ENCODE peak calls at places on chromosome 3, in nine cellular contexts. One of them, this sample, is unnamed.

GRCh38 chr3:107217161-107217560 is 160.1 kb upstream of the CCDC54 start:
- DNase-seq in endothelial cell: no peak
- DNase-seq in HepG2: no peak
- DNase-seq in AG10803: peak; percentile 85
- DNase-seq in progenitor cell of endocrine pancreas: no peak
- DNase-seq in astrocyte of the cerebellum: peak; percentile 94
- DNase-seq in Calu3: peak; percentile 45
- DNase-seq in psoas muscle: no peak
- DNase-seq in IMR-90: peak; percentile 87
- DNase-seq in this sample: no peak

GRCh38 chr3:72601049-72601448 is 247.2 kb downstream of the SHQ1 start:
- DNase-seq in psoas muscle: no peak
- DNase-seq in astrocyte of the cerebellum: no peak
- DNase-seq in AG10803: no peak
- DNase-seq in HepG2: no peak
- DNase-seq in Calu3: no peak
- DNase-seq in IMR-90: no peak
- DNase-seq in endothelial cell: no peak
- DNase-seq in progenitor cell of endocrine pancreas: no peak
- DNase-seq in this sample: no peak

GRCh38 chr3:129577356-129577755 is 29.1 kb downstream of the PLXND1 start:
- DNase-seq in psoas muscle: peak; percentile 82
- DNase-seq in HepG2: no peak
- DNase-seq in endothelial cell: no peak
- DNase-seq in AG10803: peak; percentile 49
- DNase-seq in astrocyte of the cerebellum: no peak
- DNase-seq in progenitor cell of endocrine pancreas: no peak
- DNase-seq in IMR-90: no peak
- DNase-seq in Calu3: no peak
- DNase-seq in this sample: no peak

GRCh38 chr3:184486614-184487013 is 75.0 kb upstream of the EPHB3 start:
- DNase-seq in progenitor cell of endocrine pancreas: no peak
- DNase-seq in psoas muscle: no peak
- DNase-seq in IMR-90: no peak
- DNase-seq in endothelial cell: no peak
- DNase-seq in AG10803: peak; percentile 79
- DNase-seq in Calu3: no peak
- DNase-seq in astrocyte of the cerebellum: no peak
- DNase-seq in HepG2: no peak
- DNase-seq in this sample: no peak

GRCh38 chr3:184351511-184352148 is 9.8 kb downstream of the CLCN2 start:
- DNase-seq in progenitor cell of endocrine pancreas: no peak
- DNase-seq in psoas muscle: peak; percentile 19
- DNase-seq in HepG2: no peak
- DNase-seq in endothelial cell: no peak
- DNase-seq in astrocyte of the cerebellum: no peak
- DNase-seq in IMR-90: no peak
- DNase-seq in AG10803: no peak
- DNase-seq in Calu3: no peak
- DNase-seq in this sample: no peak

GRCh38 chr3:125261031-125261430 is 48.5 kb upstream of the SLC12A8 start:
- DNase-seq in psoas muscle: no peak
- DNase-seq in endothelial cell: no peak
- DNase-seq in HepG2: no peak
- DNase-seq in Calu3: no peak
- DNase-seq in progenitor cell of endocrine pancreas: no peak
- DNase-seq in AG10803: no peak
- DNase-seq in IMR-90: no peak
- DNase-seq in astrocyte of the cerebellum: no peak
- DNase-seq in this sample: no peak

GRCh38 chr3:55615694-55616310 is 128.7 kb upstream of the WNT5A start:
- DNase-seq in astrocyte of the cerebellum: no peak
- DNase-seq in endothelial cell: peak; percentile 17
- DNase-seq in progenitor cell of endocrine pancreas: no peak
- DNase-seq in HepG2: no peak
- DNase-seq in AG10803: peak; percentile 38
- DNase-seq in Calu3: no peak
- DNase-seq in IMR-90: no peak
- DNase-seq in psoas muscle: no peak
- DNase-seq in this sample: no peak

GRCh38 chr3:13484861-13485590 is 4.9 kb downstream of the HDAC11 start:
- DNase-seq in IMR-90: peak; percentile 33
- DNase-seq in endothelial cell: no peak
- DNase-seq in astrocyte of the cerebellum: no peak
- DNase-seq in progenitor cell of endocrine pancreas: no peak
- DNase-seq in Calu3: peak; percentile 91
- DNase-seq in AG10803: peak; percentile 50
- DNase-seq in HepG2: peak; percentile 80
- DNase-seq in psoas muscle: peak; percentile 94
- DNase-seq in this sample: no peak

GRCh38 chr3:58537412-58538301 is 667 bp upstream of the ACOX2 start:
- DNase-seq in HepG2: peak; percentile 38
- DNase-seq in Calu3: no peak
- DNase-seq in AG10803: no peak
- DNase-seq in astrocyte of the cerebellum: no peak
- DNase-seq in IMR-90: no peak
- DNase-seq in progenitor cell of endocrine pancreas: no peak
- DNase-seq in endothelial cell: no peak
- DNase-seq in psoas muscle: no peak
- DNase-seq in this sample: no peak

GRCh38 chr3:98108162-98108561 is 21.2 kb downstream of the OR5AC2 start:
- DNase-seq in Calu3: no peak
- DNase-seq in IMR-90: no peak
- DNase-seq in endothelial cell: no peak
- DNase-seq in progenitor cell of endocrine pancreas: no peak
- DNase-seq in AG10803: no peak
- DNase-seq in HepG2: no peak
- DNase-seq in psoas muscle: no peak
- DNase-seq in astrocyte of the cerebellum: no peak
- DNase-seq in this sample: no peak

GRCh38 chr3:148074916-148075315 is 622.8 kb upstream of the AGTR1 start:
- DNase-seq in endothelial cell: no peak
- DNase-seq in psoas muscle: no peak
- DNase-seq in AG10803: no peak
- DNase-seq in IMR-90: no peak
- DNase-seq in astrocyte of the cerebellum: no peak
- DNase-seq in progenitor cell of endocrine pancreas: no peak
- DNase-seq in HepG2: no peak
- DNase-seq in Calu3: no peak
- DNase-seq in this sample: no peak

DNA sequence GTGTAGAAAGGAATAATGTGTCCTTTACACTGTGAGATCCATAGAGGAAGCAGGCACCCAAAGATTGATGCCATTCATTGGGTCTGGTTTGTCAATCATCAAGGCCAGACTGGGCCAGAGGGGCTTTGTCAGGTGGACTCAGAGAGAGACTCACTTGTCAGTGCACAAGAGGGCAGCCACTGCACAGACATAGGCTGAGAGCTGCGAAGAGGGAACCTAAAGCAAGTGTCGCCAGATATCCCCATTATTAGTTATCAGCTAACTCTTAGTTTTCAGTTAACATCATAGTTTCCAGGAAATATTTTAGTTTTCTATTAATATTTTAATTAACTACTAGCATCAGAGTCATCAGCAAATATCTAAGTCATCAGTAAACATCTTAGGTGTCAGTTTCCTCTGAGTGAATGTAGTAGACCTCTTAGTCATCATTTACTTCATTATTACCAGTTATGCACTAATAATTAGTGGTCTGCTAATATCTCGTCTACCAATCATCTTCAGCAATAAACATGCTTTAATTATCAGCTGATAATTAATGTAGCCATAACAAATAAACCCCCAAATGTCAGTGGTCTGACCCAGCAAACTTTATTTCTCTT is 41.7 kb upstream of the LIMD1 start:
- DNase-seq in AG10803: no peak
- DNase-seq in IMR-90: no peak
- DNase-seq in psoas muscle: no peak
- DNase-seq in progenitor cell of endocrine pancreas: no peak
- DNase-seq in astrocyte of the cerebellum: no peak
- DNase-seq in Calu3: no peak
- DNase-seq in endothelial cell: no peak
- DNase-seq in HepG2: no peak
- DNase-seq in this sample: no peak
- TF ChIP-seq CTCF in AG10803: no peak
- TF ChIP-seq CTCF in IMR-90: no peak
- TF ChIP-seq CTCF in psoas muscle: no peak
- TF ChIP-seq CTCF in progenitor cell of endocrine pancreas: no peak
- TF ChIP-seq CTCF in astrocyte of the cerebellum: no peak
- TF ChIP-seq CTCF in Calu3: no peak
- TF ChIP-seq CTCF in endothelial cell: no peak
- TF ChIP-seq CTCF in HepG2: no peak
- TF ChIP-seq CTCF in this sample: no peak

GRCh38 chr3:190252080-190252479 is 70.2 kb downstream of the CLDN1 start:
- DNase-seq in progenitor cell of endocrine pancreas: no peak
- DNase-seq in Calu3: no peak
- DNase-seq in endothelial cell: no peak
- DNase-seq in AG10803: peak; percentile 80
- DNase-seq in psoas muscle: no peak
- DNase-seq in HepG2: no peak
- DNase-seq in IMR-90: peak; percentile 89
- DNase-seq in astrocyte of the cerebellum: no peak
- DNase-seq in this sample: no peak

GRCh38 chr3:190249414-190249813 is 72.8 kb downstream of the CLDN1 start:
- DNase-seq in psoas muscle: no peak
- DNase-seq in Calu3: no peak
- DNase-seq in astrocyte of the cerebellum: no peak
- DNase-seq in IMR-90: no peak
- DNase-seq in endothelial cell: no peak
- DNase-seq in AG10803: no peak
- DNase-seq in HepG2: no peak
- DNase-seq in progenitor cell of endocrine pancreas: no peak
- DNase-seq in this sample: no peak
- TF ChIP-seq CTCF in psoas muscle: no peak
- TF ChIP-seq CTCF in Calu3: no peak
- TF ChIP-seq CTCF in astrocyte of the cerebellum: no peak
- TF ChIP-seq CTCF in IMR-90: no peak
- TF ChIP-seq CTCF in endothelial cell: no peak
- TF ChIP-seq CTCF in AG10803: no peak
- TF ChIP-seq CTCF in HepG2: no peak
- TF ChIP-seq CTCF in progenitor cell of endocrine pancreas: no peak
- TF ChIP-seq CTCF in this sample: no peak

GRCh38 chr3:30628188-30628930 is 22.0 kb downstream of the TGFBR2 start:
- DNase-seq in astrocyte of the cerebellum: no peak
- DNase-seq in progenitor cell of endocrine pancreas: no peak
- DNase-seq in endothelial cell: no peak
- DNase-seq in Calu3: no peak
- DNase-seq in AG10803: no peak
- DNase-seq in IMR-90: no peak
- DNase-seq in psoas muscle: no peak
- DNase-seq in HepG2: no peak
- DNase-seq in this sample: no peak

GRCh38 chr3:30631237-30631961 is 25.0 kb downstream of the TGFBR2 start:
- DNase-seq in IMR-90: no peak
- DNase-seq in Calu3: no peak
- DNase-seq in astrocyte of the cerebellum: no peak
- DNase-seq in HepG2: peak; percentile 66
- DNase-seq in AG10803: no peak
- DNase-seq in progenitor cell of endocrine pancreas: no peak
- DNase-seq in endothelial cell: no peak
- DNase-seq in psoas muscle: no peak
- DNase-seq in this sample: no peak

GRCh38 chr3:30629736-30630135 is 23.3 kb downstream of the TGFBR2 start:
- DNase-seq in Calu3: no peak
- DNase-seq in IMR-90: no peak
- DNase-seq in AG10803: no peak
- DNase-seq in psoas muscle: no peak
- DNase-seq in endothelial cell: no peak
- DNase-seq in astrocyte of the cerebellum: no peak
- DNase-seq in HepG2: no peak
- DNase-seq in progenitor cell of endocrine pancreas: no peak
- DNase-seq in this sample: no peak

GRCh38 chr3:30630238-30631030 is 24.0 kb downstream of the TGFBR2 start:
- DNase-seq in endothelial cell: no peak
- DNase-seq in progenitor cell of endocrine pancreas: no peak
- DNase-seq in astrocyte of the cerebellum: no peak
- DNase-seq in Calu3: no peak
- DNase-seq in IMR-90: no peak
- DNase-seq in HepG2: no peak
- DNase-seq in psoas muscle: no peak
- DNase-seq in AG10803: no peak
- DNase-seq in this sample: no peak

DNA sequence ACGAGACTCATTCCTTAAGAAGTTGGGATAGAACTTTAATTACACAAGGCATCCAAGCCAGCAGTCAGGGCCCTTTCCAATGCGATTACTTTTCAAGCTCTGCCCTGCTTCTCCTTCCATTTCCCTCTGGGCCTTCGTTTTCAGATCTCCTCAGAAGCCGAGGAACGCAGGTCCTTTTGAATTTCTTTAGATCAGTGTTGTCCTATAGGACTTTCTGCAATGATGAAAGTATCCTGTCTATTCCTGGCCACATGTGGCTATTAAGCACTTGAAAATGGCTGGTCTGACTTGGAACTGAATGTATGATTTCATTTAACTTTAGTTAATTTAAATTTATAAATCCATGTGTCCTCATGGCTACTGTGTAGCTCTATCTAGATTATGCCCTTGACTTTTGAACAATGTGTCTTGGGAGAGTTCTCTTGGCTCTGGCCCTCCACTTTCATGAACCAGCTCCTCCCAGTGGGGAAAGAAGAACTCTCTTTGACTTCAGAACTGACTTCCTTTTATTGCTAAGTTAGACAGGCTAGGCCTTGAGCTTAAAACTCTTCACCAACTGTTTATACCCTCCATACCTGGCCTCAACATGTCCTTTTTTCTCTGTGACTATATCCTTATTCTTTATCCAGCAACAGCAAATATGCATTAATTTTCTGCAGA is 22.7 kb downstream of the TGFBR2 start:
- DNase-seq in HepG2: no peak
- DNase-seq in endothelial cell: no peak
- DNase-seq in astrocyte of the cerebellum: no peak
- DNase-seq in IMR-90: no peak
- DNase-seq in AG10803: no peak
- DNase-seq in Calu3: no peak
- DNase-seq in psoas muscle: no peak
- DNase-seq in progenitor cell of endocrine pancreas: no peak
- DNase-seq in this sample: no peak
- TF ChIP-seq CTCF in HepG2: peak; percentile 20
- TF ChIP-seq CTCF in endothelial cell: no peak
- TF ChIP-seq CTCF in astrocyte of the cerebellum: peak; percentile 35
- TF ChIP-seq CTCF in IMR-90: no peak
- TF ChIP-seq CTCF in AG10803: no peak
- TF ChIP-seq CTCF in Calu3: no peak
- TF ChIP-seq CTCF in psoas muscle: peak; percentile 15
- TF ChIP-seq CTCF in progenitor cell of endocrine pancreas: no peak
- TF ChIP-seq CTCF in this sample: peak; percentile 4

GRCh38 chr3:18872466-18872865 is 275.8 kb upstream of the KCNH8 start:
- DNase-seq in HepG2: no peak
- DNase-seq in AG10803: no peak
- DNase-seq in psoas muscle: no peak
- DNase-seq in endothelial cell: no peak
- DNase-seq in IMR-90: no peak
- DNase-seq in astrocyte of the cerebellum: no peak
- DNase-seq in Calu3: no peak
- DNase-seq in progenitor cell of endocrine pancreas: no peak
- DNase-seq in this sample: no peak
- TF ChIP-seq CTCF in HepG2: no peak
- TF ChIP-seq CTCF in AG10803: no peak
- TF ChIP-seq CTCF in psoas muscle: no peak
- TF ChIP-seq CTCF in endothelial cell: no peak
- TF ChIP-seq CTCF in IMR-90: no peak
- TF ChIP-seq CTCF in astrocyte of the cerebellum: no peak
- TF ChIP-seq CTCF in Calu3: no peak
- TF ChIP-seq CTCF in progenitor cell of endocrine pancreas: no peak
- TF ChIP-seq CTCF in this sample: no peak

GRCh38 chr3:135576786-135577185 is 388.7 kb upstream of the PPP2R3A start:
- DNase-seq in HepG2: no peak
- DNase-seq in IMR-90: no peak
- DNase-seq in astrocyte of the cerebellum: no peak
- DNase-seq in Calu3: no peak
- DNase-seq in psoas muscle: no peak
- DNase-seq in progenitor cell of endocrine pancreas: no peak
- DNase-seq in endothelial cell: no peak
- DNase-seq in AG10803: no peak
- DNase-seq in this sample: no peak
- TF ChIP-seq CTCF in HepG2: no peak
- TF ChIP-seq CTCF in IMR-90: no peak
- TF ChIP-seq CTCF in astrocyte of the cerebellum: no peak
- TF ChIP-seq CTCF in Calu3: no peak
- TF ChIP-seq CTCF in psoas muscle: no peak
- TF ChIP-seq CTCF in progenitor cell of endocrine pancreas: no peak
- TF ChIP-seq CTCF in endothelial cell: no peak
- TF ChIP-seq CTCF in AG10803: no peak
- TF ChIP-seq CTCF in this sample: no peak